ENCODE peak calls at places on chromosomes 11 and 22, in five cellular contexts. One of them, this sample, is unnamed.
A peak's percentile ranks its signal among the peaks of the same experiment; 100 is the strongest.

GRCh38 chr11:33930317-33931021 is 38.6 kb upstream of the LMO2 start:
- DNase-seq in tibial nerve: peak; percentile 34
- DNase-seq in SK-N-SH: no peak
- DNase-seq in fibroblast of the aortic adventitia: peak; percentile 77
- DNase-seq in prostate gland: peak; percentile 10
- DNase-seq in this sample: peak; percentile 88

GRCh38 chr11:1471736-1472135 is 14.8 kb downstream of the MOB2 start:
- DNase-seq in SK-N-SH: no peak
- DNase-seq in prostate gland: no peak
- DNase-seq in fibroblast of the aortic adventitia: no peak
- DNase-seq in tibial nerve: no peak
- DNase-seq in this sample: no peak

GRCh38 chr22:17777005-17777716 is 2.9 kb upstream of the BID start:
- DNase-seq in fibroblast of the aortic adventitia: no peak
- DNase-seq in tibial nerve: no peak
- DNase-seq in SK-N-SH: no peak
- DNase-seq in prostate gland: no peak
- DNase-seq in this sample: no peak

GRCh38 chr11:61890536-61891330 is 612 bp downstream of the FADS3 start:
- DNase-seq in fibroblast of the aortic adventitia: peak; percentile 64
- DNase-seq in SK-N-SH: peak; percentile 83
- DNase-seq in prostate gland: no peak
- DNase-seq in tibial nerve: no peak
- DNase-seq in this sample: peak; percentile 66

GRCh38 chr11:121309688-121310087 is 17.1 kb downstream of the SC5D start:
- DNase-seq in prostate gland: no peak
- DNase-seq in tibial nerve: no peak
- DNase-seq in fibroblast of the aortic adventitia: no peak
- DNase-seq in SK-N-SH: no peak
- DNase-seq in this sample: no peak

GRCh38 chr22:47772864-47773263 is 1010.4 kb downstream of the TBC1D22A start:
- DNase-seq in SK-N-SH: no peak
- DNase-seq in fibroblast of the aortic adventitia: no peak
- DNase-seq in tibial nerve: no peak
- DNase-seq in prostate gland: no peak
- DNase-seq in this sample: no peak

GRCh38 chr11:14676068-14676467 is 32.5 kb downstream of the PDE3B start:
- DNase-seq in prostate gland: no peak
- DNase-seq in SK-N-SH: no peak
- DNase-seq in tibial nerve: no peak
- DNase-seq in fibroblast of the aortic adventitia: no peak
- DNase-seq in this sample: no peak

GRCh38 chr11:113873241-113873626 is 2.1 kb downstream of the USP28 start:
- DNase-seq in fibroblast of the aortic adventitia: peak; percentile 20
- DNase-seq in tibial nerve: no peak
- DNase-seq in prostate gland: no peak
- DNase-seq in SK-N-SH: no peak
- DNase-seq in this sample: no peak

GRCh38 chr22:40210814-40211213 is 33.1 kb downstream of the TNRC6B start:
- DNase-seq in fibroblast of the aortic adventitia: no peak
- DNase-seq in prostate gland: no peak
- DNase-seq in SK-N-SH: no peak
- DNase-seq in tibial nerve: no peak
- DNase-seq in this sample: no peak

GRCh38 chr22:39703890-39704658 is 133.5 kb downstream of the CACNA1I start:
- DNase-seq in tibial nerve: no peak
- DNase-seq in fibroblast of the aortic adventitia: peak; percentile 12
- DNase-seq in SK-N-SH: no peak
- DNase-seq in prostate gland: no peak
- DNase-seq in this sample: peak; percentile 10

GRCh38 chr22:29072193-29072978 is 449 bp upstream of the KREMEN1 start:
- DNase-seq in prostate gland: peak; percentile 96
- DNase-seq in fibroblast of the aortic adventitia: peak; percentile 42
- DNase-seq in tibial nerve: peak; percentile 78
- DNase-seq in SK-N-SH: peak; percentile 99
- DNase-seq in this sample: peak; percentile 57

GRCh38 chr11:103673773-103674172 is 362.7 kb upstream of the DDI1 start:
- DNase-seq in tibial nerve: no peak
- DNase-seq in fibroblast of the aortic adventitia: peak; percentile 66
- DNase-seq in SK-N-SH: no peak
- DNase-seq in prostate gland: no peak
- DNase-seq in this sample: peak; percentile 85

GRCh38 chr11:125593113-125593761 is 585 bp downstream of the STT3A start:
- DNase-seq in prostate gland: peak; percentile 11
- DNase-seq in fibroblast of the aortic adventitia: peak; percentile 52
- DNase-seq in SK-N-SH: no peak
- DNase-seq in tibial nerve: no peak
- DNase-seq in this sample: peak; percentile 39

GRCh38 chr22:37464181-37464580 is 22.0 kb downstream of the MFNG start:
- DNase-seq in SK-N-SH: peak; percentile 86
- DNase-seq in prostate gland: no peak
- DNase-seq in tibial nerve: no peak
- DNase-seq in fibroblast of the aortic adventitia: no peak
- DNase-seq in this sample: peak; percentile 16

GRCh38 chr22:47281126-47282106 is 519.0 kb downstream of the TBC1D22A start:
- DNase-seq in tibial nerve: no peak
- DNase-seq in fibroblast of the aortic adventitia: peak; percentile 60
- DNase-seq in prostate gland: no peak
- DNase-seq in SK-N-SH: no peak
- DNase-seq in this sample: peak; percentile 11

GRCh38 chr22:39463931-39464390 is 7.1 kb downstream of the MGAT3 start:
- DNase-seq in SK-N-SH: no peak
- DNase-seq in tibial nerve: no peak
- DNase-seq in prostate gland: peak; percentile 16
- DNase-seq in fibroblast of the aortic adventitia: peak; percentile 22
- DNase-seq in this sample: peak; percentile 24

GRCh38 chr11:47391077-47391583 is 12.8 kb upstream of the SPI1 start:
- DNase-seq in fibroblast of the aortic adventitia: no peak
- DNase-seq in SK-N-SH: no peak
- DNase-seq in prostate gland: no peak
- DNase-seq in tibial nerve: no peak
- DNase-seq in this sample: no peak

GRCh38 chr11:110565344-110565684 is 135.6 kb downstream of the FDX1 start:
- DNase-seq in tibial nerve: no peak
- DNase-seq in SK-N-SH: no peak
- DNase-seq in prostate gland: no peak
- DNase-seq in fibroblast of the aortic adventitia: peak; percentile 44
- DNase-seq in this sample: peak; percentile 41

GRCh38 chr11:131672191-131672590 is 301.8 kb downstream of the NTM start:
- DNase-seq in fibroblast of the aortic adventitia: no peak
- DNase-seq in tibial nerve: no peak
- DNase-seq in SK-N-SH: no peak
- DNase-seq in prostate gland: no peak
- DNase-seq in this sample: no peak

GRCh38 chr22:28728621-28729313 is 12.9 kb downstream of the CHEK2 start:
- DNase-seq in prostate gland: no peak
- DNase-seq in SK-N-SH: no peak
- DNase-seq in tibial nerve: no peak
- DNase-seq in fibroblast of the aortic adventitia: no peak
- DNase-seq in this sample: peak; percentile 41

GRCh38 chr11:33040127-33040861 is 922 bp downstream of the TCP11L1 start:
- DNase-seq in tibial nerve: no peak
- DNase-seq in SK-N-SH: peak; percentile 43
- DNase-seq in prostate gland: no peak
- DNase-seq in fibroblast of the aortic adventitia: peak; percentile 40
- DNase-seq in this sample: no peak

GRCh38 chr22:44879301-44879680 is 126.9 kb downstream of the ARHGAP8 start:
- DNase-seq in fibroblast of the aortic adventitia: no peak
- DNase-seq in prostate gland: no peak
- DNase-seq in SK-N-SH: no peak
- DNase-seq in tibial nerve: no peak
- DNase-seq in this sample: no peak

GRCh38 chr22:39518996-39519680 is 1.2 kb upstream of the ATF4 start:
- DNase-seq in tibial nerve: no peak
- DNase-seq in SK-N-SH: peak; percentile 47
- DNase-seq in fibroblast of the aortic adventitia: peak; percentile 53
- DNase-seq in prostate gland: no peak
- DNase-seq in this sample: peak; percentile 51

GRCh38 chr22:24076091-24076867 is 65.2 kb downstream of the CABIN1 start:
- DNase-seq in prostate gland: no peak
- DNase-seq in tibial nerve: no peak
- DNase-seq in fibroblast of the aortic adventitia: no peak
- DNase-seq in SK-N-SH: no peak
- DNase-seq in this sample: no peak

GRCh38 chr11:117872420-117872961 is 4.0 kb downstream of the FXYD6 start:
- DNase-seq in prostate gland: no peak
- DNase-seq in fibroblast of the aortic adventitia: no peak
- DNase-seq in SK-N-SH: no peak
- DNase-seq in tibial nerve: no peak
- DNase-seq in this sample: no peak

GRCh38 chr11:72773291-72773690 is 20.6 kb downstream of the STARD10 start:
- DNase-seq in SK-N-SH: peak; percentile 87
- DNase-seq in prostate gland: no peak
- DNase-seq in tibial nerve: no peak
- DNase-seq in fibroblast of the aortic adventitia: peak; percentile 85
- DNase-seq in this sample: peak; percentile 81

GRCh38 chr22:20149257-20150250 is 1.3 kb downstream of the CCDC188 start:
- DNase-seq in tibial nerve: no peak
- DNase-seq in SK-N-SH: no peak
- DNase-seq in fibroblast of the aortic adventitia: no peak
- DNase-seq in prostate gland: no peak
- DNase-seq in this sample: no peak

GRCh38 chr11:122319842-122320555 is 204.0 kb upstream of the BLID start:
- DNase-seq in prostate gland: no peak
- DNase-seq in SK-N-SH: no peak
- DNase-seq in fibroblast of the aortic adventitia: peak; percentile 35
- DNase-seq in tibial nerve: no peak
- DNase-seq in this sample: no peak

GRCh38 chr11:8766043-8766992 is 83.7 kb downstream of the RPL27A start:
- DNase-seq in fibroblast of the aortic adventitia: no peak
- DNase-seq in tibial nerve: no peak
- DNase-seq in prostate gland: no peak
- DNase-seq in SK-N-SH: no peak
- DNase-seq in this sample: no peak
- TF ChIP-seq CTCF in fibroblast of the aortic adventitia: no peak
- TF ChIP-seq CTCF in tibial nerve: no peak
- TF ChIP-seq CTCF in prostate gland: no peak
- TF ChIP-seq CTCF in SK-N-SH: peak; percentile 23
- TF ChIP-seq CTCF in this sample: no peak

GRCh38 chr11:112278803-112279202 is 18.1 kb upstream of the PLET1 start:
- DNase-seq in tibial nerve: no peak
- DNase-seq in SK-N-SH: no peak
- DNase-seq in fibroblast of the aortic adventitia: no peak
- DNase-seq in prostate gland: no peak
- DNase-seq in this sample: no peak

GRCh38 chr11:112277937-112278336 is 17.3 kb upstream of the PLET1 start:
- DNase-seq in prostate gland: no peak
- DNase-seq in fibroblast of the aortic adventitia: peak; percentile 33
- DNase-seq in tibial nerve: no peak
- DNase-seq in SK-N-SH: no peak
- DNase-seq in this sample: no peak

GRCh38 chr11:112280268-112281126 is 19.8 kb upstream of the PLET1 start:
- DNase-seq in fibroblast of the aortic adventitia: peak; percentile 87
- DNase-seq in SK-N-SH: peak; percentile 85
- DNase-seq in tibial nerve: peak; percentile 80
- DNase-seq in prostate gland: peak; percentile 68
- DNase-seq in this sample: peak; percentile 89

GRCh38 chr11:112281776-112282175 is 21.1 kb upstream of the PLET1 start:
- DNase-seq in prostate gland: no peak
- DNase-seq in fibroblast of the aortic adventitia: no peak
- DNase-seq in tibial nerve: no peak
- DNase-seq in SK-N-SH: no peak
- DNase-seq in this sample: no peak

GRCh38 chr11:112279901-112280267 is 19.2 kb upstream of the PLET1 start:
- DNase-seq in prostate gland: peak; percentile 42
- DNase-seq in fibroblast of the aortic adventitia: peak; percentile 55
- DNase-seq in SK-N-SH: peak; percentile 84
- DNase-seq in tibial nerve: peak; percentile 74
- DNase-seq in this sample: peak; percentile 61
- H3K4me3 ChIP-seq in prostate gland: peak overlapping the region; percentile 24
- H3K4me3 ChIP-seq in fibroblast of the aortic adventitia: peak overlapping the region; percentile 60
- H3K4me3 ChIP-seq in SK-N-SH: peak overlapping the region; percentile 53
- H3K4me3 ChIP-seq in tibial nerve: peak overlapping the region; percentile 47
- H3K4me3 ChIP-seq in this sample: peak overlapping the region; percentile 57

GRCh38 chr11:77819411-77819920 is 1.1 kb downstream of the RSF1 start:
- DNase-seq in tibial nerve: peak; percentile 79
- DNase-seq in fibroblast of the aortic adventitia: peak; percentile 86
- DNase-seq in prostate gland: peak; percentile 89
- DNase-seq in SK-N-SH: peak; percentile 78
- DNase-seq in this sample: peak; percentile 89
- TF ChIP-seq CTCF in tibial nerve: no peak
- TF ChIP-seq CTCF in fibroblast of the aortic adventitia: peak; percentile 43
- TF ChIP-seq CTCF in prostate gland: no peak
- TF ChIP-seq CTCF in SK-N-SH: no peak
- TF ChIP-seq CTCF in this sample: peak; percentile 10

DNA sequence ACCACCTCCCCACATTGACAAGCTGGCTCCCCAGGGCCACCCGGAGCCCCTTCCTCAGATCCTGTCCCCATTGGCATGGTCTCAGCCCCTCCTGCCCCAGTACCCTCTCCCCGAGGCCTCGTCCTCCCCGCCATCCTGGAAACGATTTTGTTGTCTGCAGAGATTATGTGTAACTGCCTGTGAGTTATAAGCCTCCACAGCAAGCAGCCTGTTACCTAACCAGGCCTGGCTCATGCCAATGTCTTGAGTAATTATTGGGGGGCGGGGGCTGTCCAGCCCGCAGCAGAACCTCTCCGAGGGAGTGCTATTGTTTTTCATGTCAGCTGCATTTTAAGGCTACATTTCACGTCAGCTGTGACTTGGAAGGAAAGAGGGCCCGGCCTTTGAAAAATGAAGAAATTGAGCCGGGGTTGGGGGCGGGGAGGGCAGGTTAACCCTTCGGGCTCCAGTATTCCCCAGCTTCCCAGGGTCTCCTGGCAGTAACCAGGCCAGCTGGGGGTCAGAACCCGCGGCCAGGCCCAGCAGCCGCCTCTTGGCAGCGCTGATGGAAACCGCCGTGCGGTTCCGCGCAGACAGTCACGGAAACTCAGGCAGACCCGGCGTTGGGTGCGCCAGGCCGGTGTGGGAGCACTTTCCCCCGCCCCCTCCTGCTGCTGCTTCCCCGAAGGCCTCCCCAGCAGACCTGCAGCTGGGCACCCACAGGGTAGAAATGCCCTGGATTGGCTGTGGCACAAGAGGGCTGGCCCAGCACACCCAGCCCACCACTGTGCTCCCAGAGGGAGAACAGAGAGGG is 59.5 kb downstream of the CDKN1C start:
- DNase-seq in fibroblast of the aortic adventitia: peak; percentile 97
- DNase-seq in prostate gland: peak; percentile 82
- DNase-seq in SK-N-SH: peak; percentile 38
- DNase-seq in tibial nerve: peak; percentile 81
- DNase-seq in this sample: peak; percentile 97
- H3K4me3 ChIP-seq in fibroblast of the aortic adventitia: peak overlapping the region; percentile 42
- H3K4me3 ChIP-seq in prostate gland: no peak overlapping the region
- H3K4me3 ChIP-seq in SK-N-SH: no peak overlapping the region
- H3K4me3 ChIP-seq in tibial nerve: peak overlapping the region; percentile 3
- H3K4me3 ChIP-seq in this sample: no peak overlapping the region